ENCODE peak calls at places on chromosomes 4 and X, in nine cellular contexts. R is mammary epithelial cell, O is AG04450, X is cardiac muscle cell, H is brain microvascular endothelial cell, N is astrocyte of the spinal cord, C is IMR-90, Y is upper lobe of right lung, Q is tibial artery. I is an unnamed sample.

GRCh38 chrX:46333550-46333949 is 211.7 kb downstream of the ZNF674 start:
- DNase-seq in R (peak; percentile 80), O (no peak), X (no peak), H (no peak), N (no peak), C (no peak), Y (no peak), Q (no peak), I (no peak)

GRCh38 chr4:19971829-19972228 is 279.9 kb upstream of the SLIT2 start:
- DNase-seq in R (no peak), O (no peak), X (peak; percentile 10), H (peak; percentile 31), N (peak; percentile 26), C (peak; percentile 45), Y (no peak), Q (no peak), I (peak; percentile 8)

GRCh38 chr4:103375278-103375677 is 177.1 kb upstream of the CENPE start:
- DNase-seq in R (peak; percentile 48), O (no peak), X (peak; percentile 23), H (peak; percentile 86), N (peak; percentile 74), C (peak; percentile 0), Y (no peak), Q (no peak), I (peak; percentile 3)

GRCh38 chrX:151776113-151776790 is 41.7 kb downstream of the CNGA2 start:
- DNase-seq in R (no peak), O (no peak), X (no peak), H (no peak), N (no peak), C (no peak), Y (no peak), Q (no peak), I (peak; percentile 12)

GRCh38 chrX:20205927-20206708 is 60.6 kb downstream of the RPS6KA3 start:
- DNase-seq in R (no peak), O (no peak), X (no peak), H (peak; percentile 3), N (no peak), C (no peak), Y (no peak), Q (no peak), I (no peak)

GRCh38 chrX:27679281-27679680 is 89.1 kb downstream of the DCAF8L2 start:
- DNase-seq in R (peak; percentile 36), O (no peak), X (peak; percentile 35), H (peak; percentile 2), N (peak; percentile 35), C (peak; percentile 19), Y (no peak), Q (no peak), I (peak; percentile 16)

GRCh38 chrX:88244066-88244465 is 503.0 kb upstream of the CPXCR1 start:
- DNase-seq in R (no peak), O (no peak), X (no peak), H (no peak), N (no peak), C (no peak), Y (no peak), Q (no peak), I (no peak)

GRCh38 chrX:16617382-16617781 is 32.6 kb upstream of the S100G start:
- DNase-seq in R (no peak), O (no peak), X (no peak), H (no peak), N (no peak), C (no peak), Y (no peak), Q (no peak), I (no peak)

GRCh38 chr4:145293658-145294057 is 113.3 kb upstream of the OTUD4 start:
- DNase-seq in R (no peak), O (no peak), X (no peak), H (no peak), N (no peak), C (peak; percentile 55), Y (no peak), Q (no peak), I (peak; percentile 18)

GRCh38 chr4:2804973-2805501 is 12.2 kb downstream of the SH3BP2 start:
- DNase-seq in R (no peak), O (no peak), X (no peak), H (no peak), N (no peak), C (no peak), Y (no peak), Q (no peak), I (no peak)

GRCh38 chrX:149453911-149454820 is 50.9 kb downstream of the IDS start:
- DNase-seq in R (peak; percentile 21), O (no peak), X (no peak), H (no peak), N (no peak), C (no peak), Y (no peak), Q (no peak), I (no peak)

DNA sequence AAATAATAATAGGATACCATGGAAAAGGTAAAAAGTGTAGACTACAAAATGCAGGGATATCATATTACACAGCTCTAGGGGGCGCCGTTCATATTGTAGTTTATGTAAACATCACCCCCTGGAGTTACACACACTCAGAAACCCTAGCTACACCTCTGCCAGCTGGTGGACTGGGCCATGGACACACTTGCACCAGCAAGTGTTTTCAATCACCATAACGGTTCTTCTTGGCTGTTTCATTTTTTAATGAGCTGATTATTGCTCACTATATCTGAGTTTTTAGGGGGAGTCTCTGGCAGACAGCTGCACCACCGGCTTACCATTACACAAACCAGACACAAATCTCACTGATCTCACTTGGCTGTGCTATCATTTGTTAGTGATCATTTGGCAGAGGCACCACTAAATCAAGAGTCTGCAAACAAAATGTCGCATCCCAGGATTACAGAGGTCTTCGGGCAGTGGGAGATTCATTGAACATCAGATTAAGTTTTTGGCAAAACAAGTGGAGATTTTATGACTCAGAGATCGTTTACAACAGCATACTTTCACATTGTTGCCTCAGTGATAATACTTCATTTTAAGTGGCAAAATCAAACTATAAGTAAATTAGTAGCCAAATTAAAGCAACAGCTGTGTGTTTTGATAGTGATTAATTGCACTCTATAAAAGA is 185.7 kb downstream of the UNC5C start:
- DNase-seq in R (peak; percentile 1), O (no peak), X (peak; percentile 67), H (peak; percentile 6), N (peak; percentile 17), C (peak; percentile 0), Y (no peak), Q (no peak), I (peak; percentile 37)
- TF ChIP-seq CTCF in R (no peak), O (peak; percentile 22), X (peak; percentile 50), H (no peak), N (peak; percentile 6), C (no peak), Y (no peak), Q (no peak), I (no peak)

DNA sequence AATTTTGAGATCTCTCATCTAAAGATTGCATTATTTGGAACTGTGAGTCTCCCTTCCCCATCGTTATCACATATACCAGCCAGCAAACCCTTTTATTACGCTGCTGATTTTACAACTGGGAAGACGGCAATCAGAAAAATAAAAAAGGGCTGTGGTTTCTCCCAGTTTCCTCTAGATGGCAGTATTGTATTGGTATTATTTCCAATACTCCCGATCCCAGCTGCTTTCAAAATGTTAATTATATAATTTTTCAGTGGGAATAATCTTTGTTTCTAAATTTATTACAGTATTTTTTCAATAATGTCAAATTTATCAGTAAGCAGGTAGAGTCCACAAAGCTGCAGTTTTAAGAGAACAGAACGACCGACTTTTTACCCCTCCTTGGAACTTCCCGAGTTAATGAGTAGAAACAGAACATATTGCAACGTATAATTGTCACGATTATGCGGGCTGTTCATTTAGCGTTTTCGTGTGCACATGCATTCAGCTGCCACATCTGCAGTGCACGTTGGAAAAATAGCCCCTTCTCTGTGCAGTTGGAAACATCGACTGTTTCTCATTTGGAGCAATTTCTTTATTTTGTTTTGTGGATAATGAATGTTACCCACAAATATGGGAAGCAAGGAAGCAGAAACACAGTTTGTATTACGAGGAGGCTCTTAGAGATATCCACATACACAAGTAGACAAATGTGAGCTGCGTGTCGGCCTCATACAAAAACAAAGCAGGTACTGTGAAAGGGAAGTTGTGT is 187.9 kb downstream of the STIM2 start:
- DNase-seq in R (peak; percentile 6), O (no peak), X (peak; percentile 36), H (peak; percentile 32), N (peak; percentile 49), C (peak; percentile 27), Y (no peak), Q (no peak), I (peak; percentile 51)
- H3K4me3 ChIP-seq in R (peak overlapping the region; percentile 28), O (peak overlapping the region; percentile 48), X (no peak overlapping the region), H (peak overlapping the region; percentile 40), N (peak overlapping the region; percentile 29), C (peak overlapping the region; percentile 44), Y (peak overlapping the region; percentile 40), Q (peak overlapping the region; percentile 21), I (peak overlapping the region; percentile 43)

DNA sequence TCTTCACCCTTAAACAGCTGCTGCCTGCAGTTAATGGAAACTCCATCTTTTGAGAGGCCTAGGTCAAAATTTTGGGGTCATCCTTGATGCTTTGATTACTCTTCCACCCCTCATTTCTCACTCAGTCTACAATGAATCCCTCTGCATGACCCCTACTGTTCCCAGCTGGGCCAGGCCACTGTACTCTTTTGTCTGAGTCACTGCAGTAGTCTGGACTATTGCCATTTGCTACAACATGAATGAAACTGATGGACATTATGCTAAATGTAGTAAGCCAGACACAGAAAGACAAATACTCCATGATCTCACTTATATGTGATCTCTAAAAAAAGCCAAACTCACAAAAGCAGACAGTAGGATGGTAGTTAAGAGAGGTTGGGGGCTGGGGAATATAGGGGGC is 28.3 kb downstream of the STK32B start:
- DNase-seq in R (no peak), O (no peak), X (no peak), H (peak; percentile 84), N (peak; percentile 34), C (peak; percentile 49), Y (no peak), Q (no peak), I (no peak)
- TF ChIP-seq CTCF in R (no peak), O (no peak), X (no peak), H (no peak), N (no peak), C (no peak), Y (no peak), Q (no peak), I (no peak)

GRCh38 chr4:139389102-139389501 is 64.8 kb upstream of the RAB33B start:
- DNase-seq in R (no peak), O (no peak), X (no peak), H (no peak), N (no peak), C (no peak), Y (no peak), Q (no peak), I (no peak)
- H3K4me3 ChIP-seq in R (no peak overlapping the region), O (no peak overlapping the region), X (no peak overlapping the region), H (no peak overlapping the region), N (no peak overlapping the region), C (no peak overlapping the region), Y (no peak overlapping the region), Q (no peak overlapping the region), I (no peak overlapping the region)

DNA sequence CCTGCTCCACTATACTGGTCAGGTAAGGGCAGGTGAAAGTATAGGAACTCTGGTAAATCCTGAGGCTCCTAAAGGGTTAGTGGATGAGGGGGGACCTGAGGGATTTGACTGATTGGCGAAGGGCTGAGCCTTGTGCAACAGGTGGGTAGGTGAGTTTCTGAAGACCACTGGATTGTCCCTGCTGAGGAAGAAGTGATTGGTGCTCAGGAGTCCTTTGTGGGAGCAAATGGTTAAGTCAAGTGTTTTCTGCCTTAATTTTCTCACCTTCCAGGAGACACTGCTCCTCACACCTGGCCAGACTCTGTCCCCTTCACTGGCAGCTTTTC is 156.6 kb downstream of the AMMECR1 start:
- DNase-seq in R (no peak), O (no peak), X (no peak), H (no peak), N (no peak), C (no peak), Y (no peak), Q (no peak), I (no peak)
- TF ChIP-seq CTCF in R (no peak), O (no peak), X (no peak), H (no peak), N (no peak), C (no peak), Y (no peak), Q (no peak), I (no peak)